ENCODE peak calls at places on chromosomes 11 and 22, in eight cellular contexts. H, F, G, Y, Z, V, N and E are unnamed samples.

GRCh38 chr11:70612459-70613141 is 214.3 kb downstream of the CTTN start:
- DNase-seq in H (no peak), F (no peak), G (no peak), Y (peak), Z (no peak), V (no peak), N (no peak), E (no peak)

GRCh38 chr11:1153951-1154487 is 3.7 kb upstream of the MUC5AC start:
- DNase-seq in H (no peak), F (peak), G (peak), Y (peak), Z (peak), V (peak), N (peak), E (no peak)

GRCh38 chr11:76783901-76784813 is 1.0 kb downstream of the TSKU start:
- DNase-seq in H (peak), F (peak), G (peak), Y (peak), Z (no peak), V (peak), N (peak), E (no peak)

GRCh38 chr11:122665882-122666281 is 10.4 kb downstream of the UBASH3B start:
- DNase-seq in H (no peak), F (peak), G (no peak), Y (no peak), Z (no peak), V (no peak), N (no peak), E (no peak)

GRCh38 chr11:18310800-18311340 is 11.1 kb downstream of the HPS5 start:
- DNase-seq in H (no peak), F (peak), G (no peak), Y (no peak), Z (no peak), V (peak), N (peak), E (no peak)

GRCh38 chr11:47264119-47264915 is 5.6 kb upstream of the MADD start:
- DNase-seq in H (no peak), F (peak), G (peak), Y (no peak), Z (no peak), V (no peak), N (no peak), E (no peak)

GRCh38 chr11:130156108-130157022 is 3.2 kb upstream of the ST14 start:
- DNase-seq in H (no peak), F (no peak), G (peak), Y (no peak), Z (peak), V (no peak), N (peak), E (no peak)

GRCh38 chr11:45761659-45762058 is 43.3 kb upstream of the SLC35C1 start:
- DNase-seq in H (no peak), F (no peak), G (no peak), Y (no peak), Z (no peak), V (no peak), N (no peak), E (no peak)

GRCh38 chr22:50702261-50702671 is 29.6 kb downstream of the SHANK3 start:
- DNase-seq in H (no peak), F (no peak), G (no peak), Y (no peak), Z (no peak), V (no peak), N (no peak), E (no peak)

GRCh38 chr11:86592659-86593451 is 79.6 kb downstream of the ME3 start:
- DNase-seq in H (peak), F (peak), G (peak), Y (no peak), Z (peak), V (peak), N (peak), E (no peak)

GRCh38 chr11:120131941-120132644 is 5.8 kb downstream of the TRIM29 start:
- DNase-seq in H (no peak), F (no peak), G (no peak), Y (peak), Z (no peak), V (peak), N (peak), E (no peak)

GRCh38 chr11:26761382-26761781 is 39.5 kb upstream of the SLC5A12 start:
- DNase-seq in H (no peak), F (peak), G (peak), Y (no peak), Z (no peak), V (peak), N (peak), E (no peak)

GRCh38 chr11:105838668-105839403 is 183.2 kb downstream of the MSANTD4 start:
- DNase-seq in H (no peak), F (peak), G (no peak), Y (no peak), Z (no peak), V (peak), N (peak), E (no peak)

GRCh38 chr11:92152245-92152644 is 72.4 kb upstream of the FAT3 start:
- DNase-seq in H (no peak), F (no peak), G (no peak), Y (no peak), Z (no peak), V (no peak), N (no peak), E (no peak)

GRCh38 chr11:92153542-92153941 is 71.1 kb upstream of the FAT3 start:
- DNase-seq in H (no peak), F (no peak), G (no peak), Y (no peak), Z (no peak), V (no peak), N (no peak), E (no peak)

GRCh38 chr11:92154611-92155010 is 70.0 kb upstream of the FAT3 start:
- DNase-seq in H (no peak), F (no peak), G (no peak), Y (no peak), Z (no peak), V (no peak), N (no peak), E (no peak)

GRCh38 chr11:92149996-92150395 is 74.6 kb upstream of the FAT3 start:
- DNase-seq in H (no peak), F (peak), G (peak), Y (no peak), Z (no peak), V (no peak), N (no peak), E (no peak)
- TF ChIP-seq CTCF in H (no peak), F (peak), G (peak), Y (no peak), Z (no peak), V (no peak), N (no peak), E (no peak)

DNA sequence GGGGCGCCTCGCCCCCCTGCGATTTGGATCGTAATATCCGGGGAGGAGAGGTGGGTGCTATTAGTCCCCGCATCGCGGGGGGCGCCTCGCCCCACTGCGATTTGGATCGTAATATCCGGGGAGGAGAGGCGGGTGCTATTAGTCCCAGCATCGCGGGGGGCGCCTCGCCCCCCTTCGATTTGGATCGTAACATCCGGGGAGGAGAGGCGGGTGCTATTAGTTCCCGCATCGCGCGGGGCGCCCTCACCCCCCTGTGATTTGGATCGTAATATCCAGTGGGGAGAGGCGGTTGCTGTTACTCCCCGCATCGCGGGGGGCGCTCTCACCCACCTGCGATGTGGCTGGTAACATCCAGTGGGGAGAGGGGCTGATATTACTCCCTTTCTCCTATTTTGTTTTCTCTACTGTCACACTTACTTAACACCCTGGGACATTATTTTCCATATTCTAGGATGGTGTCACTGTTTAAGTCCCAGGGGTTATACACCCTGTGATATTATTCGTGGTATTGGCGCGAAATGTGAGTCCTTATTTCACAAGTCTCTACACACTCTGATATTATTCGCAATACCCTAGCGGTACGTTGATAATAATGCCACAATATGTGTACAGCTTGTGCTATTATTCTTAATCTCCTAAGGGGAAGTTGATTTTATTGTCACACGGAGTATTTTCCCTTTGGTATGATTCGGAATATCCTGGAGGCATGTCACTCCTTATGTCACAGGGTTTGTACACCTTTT is 57.8 kb upstream of the ALDH3B2 start:
- DNase-seq in H (peak), F (no peak), G (no peak), Y (no peak), Z (peak), V (no peak), N (no peak), E (peak)
- TF ChIP-seq CTCF in H (peak), F (no peak), G (no peak), Y (no peak), Z (peak), V (peak), N (peak), E (peak)

GRCh38 chr11:67645521-67646457 is 4.7 kb downstream of the ACY3 start:
- DNase-seq in H (no peak), F (no peak), G (no peak), Y (no peak), Z (no peak), V (no peak), N (no peak), E (no peak)
- TF ChIP-seq CTCF in H (no peak), F (no peak), G (no peak), Y (no peak), Z (no peak), V (no peak), N (no peak), E (no peak)

DNA sequence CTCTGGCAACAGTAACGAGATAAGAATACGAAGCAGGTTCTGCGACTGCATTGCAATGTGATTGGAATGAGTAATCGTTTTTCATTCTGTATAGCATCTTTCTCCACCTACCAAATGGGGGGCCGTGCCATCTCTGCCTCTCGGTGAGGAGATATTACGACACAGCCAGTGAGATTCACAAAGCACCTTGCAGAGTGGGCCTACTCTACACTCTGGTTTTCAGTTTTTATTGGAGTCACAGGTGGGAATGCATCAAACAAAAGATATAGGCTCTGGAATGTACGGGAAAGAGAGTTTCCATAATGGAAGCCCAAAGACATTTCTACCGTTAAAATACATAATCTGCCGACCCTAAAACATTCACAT is 475 bp upstream of the RTN3 start:
- DNase-seq in H (no peak), F (peak), G (no peak), Y (no peak), Z (no peak), V (peak), N (peak), E (no peak)
- TF ChIP-seq CTCF in H (no peak), F (no peak), G (no peak), Y (no peak), Z (no peak), V (no peak), N (no peak), E (no peak)

DNA sequence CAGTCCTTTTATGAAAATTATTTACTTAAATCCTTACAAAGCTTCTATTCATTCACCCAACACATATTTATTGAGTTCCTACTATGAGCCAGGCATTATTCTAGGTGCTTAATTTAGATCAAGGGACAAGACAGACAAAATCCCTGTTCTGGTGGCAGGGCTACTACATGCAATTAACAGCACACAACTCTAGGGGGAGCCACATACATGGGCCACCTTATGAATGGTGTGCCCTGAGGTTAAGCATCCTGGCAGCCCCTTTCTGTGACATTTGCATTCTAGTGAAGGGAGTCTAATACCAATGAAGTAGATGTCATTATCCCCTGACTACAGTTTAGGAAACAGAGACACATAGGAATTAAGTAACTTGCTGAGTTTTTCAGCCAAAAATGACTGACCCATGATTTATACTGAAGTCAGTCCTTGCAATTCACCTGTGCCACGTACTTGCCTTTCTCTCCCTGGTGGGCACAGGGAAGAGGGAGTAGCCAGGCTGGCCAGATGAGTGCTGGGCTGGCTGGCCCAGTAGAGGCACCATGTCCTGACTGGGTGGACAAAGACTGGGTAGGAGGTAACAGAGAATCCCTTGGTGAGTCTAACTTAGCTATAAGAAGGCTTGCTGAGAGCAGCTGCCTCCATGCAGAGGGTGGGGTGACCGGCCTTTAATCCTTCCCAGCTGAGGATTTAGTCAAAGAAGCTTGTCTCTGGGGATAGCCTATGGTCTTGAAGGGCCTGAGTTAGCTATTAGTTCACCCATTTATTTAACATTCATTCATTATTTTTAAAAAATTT is 52.0 kb upstream of the ELF5 start:
- DNase-seq in H (no peak), F (no peak), G (no peak), Y (no peak), Z (peak), V (no peak), N (no peak), E (peak)
- TF ChIP-seq CTCF in H (peak), F (peak), G (peak), Y (no peak), Z (peak), V (peak), N (peak), E (peak)